ENCODE peak calls at places on chromosomes 3 and 15, in four cellular contexts. R is HepG2, M is GM12878, T is K562. W is an unnamed sample.
A peak's percentile ranks its signal among the peaks of the same experiment; 100 is the strongest.

GRCh38 chr3:165464736-165465135 is 268.6 kb upstream of the SLITRK3 start:
- DNase-seq in T (no peak), M (no peak), R (no peak), W (no peak)

GRCh38 chr3:143786229-143787199 is 61.8 kb downstream of the SLC9A9 start:
- DNase-seq in T (no peak), R (no peak), M (no peak), W (no peak)

GRCh38 chr3:152738656-152739055 is 96.3 kb upstream of the P2RY1 start:
- DNase-seq in R (no peak), T (no peak), M (peak; percentile 60), W (no peak)

GRCh38 chr3:197367081-197367780 is 68.8 kb upstream of the DLG1 start:
- DNase-seq in R (peak; percentile 61), T (no peak), M (no peak), W (peak; percentile 16)

GRCh38 chr3:36394176-36394575 is 13.9 kb downstream of the STAC start:
- DNase-seq in T (no peak), R (no peak), M (no peak), W (no peak)

GRCh38 chr15:65401607-65402240 is 21.0 kb downstream of the IGDCC4 start:
- DNase-seq in R (no peak), T (no peak), M (no peak), W (no peak)

GRCh38 chr3:88148651-88149050 is 1.1 kb upstream of the C3orf38 start:
- DNase-seq in M (no peak), R (no peak), T (no peak), W (no peak)

GRCh38 chr3:158770254-158771017 is 31.4 kb upstream of the MFSD1 start:
- DNase-seq in M (no peak), R (no peak), T (no peak), W (no peak)

GRCh38 chr3:25038907-25039306 is 389.2 kb upstream of the RARB start:
- DNase-seq in R (no peak), M (no peak), T (no peak), W (no peak)

GRCh38 chr3:49411550-49411967 is 217 bp downstream of the RHOA start:
- DNase-seq in M (no peak), T (peak; percentile 75), R (peak; percentile 44), W (peak; percentile 74)

GRCh38 chr3:155185623-155186022 is 105.5 kb downstream of the MME start:
- DNase-seq in T (no peak), M (no peak), R (no peak), W (peak; percentile 48)

GRCh38 chr3:113232367-113232766 is 21.0 kb downstream of the BOC start:
- DNase-seq in T (no peak), R (no peak), M (no peak), W (no peak)

GRCh38 chr15:58771621-58772235 is 626 bp downstream of the MINDY2 start:
- DNase-seq in R (no peak), T (peak; percentile 49), M (no peak), W (peak; percentile 78)

GRCh38 chr3:133445111-133445510 is 45.3 kb downstream of the BFSP2 start:
- DNase-seq in M (no peak), T (no peak), R (no peak), W (no peak)

GRCh38 chr15:40256642-40257235 is 17.9 kb downstream of the PAK6 start:
- DNase-seq in T (no peak), R (no peak), M (no peak), W (no peak)

GRCh38 chr3:104437131-104437750 is 929.5 kb upstream of the ALCAM start:
- DNase-seq in M (no peak), R (no peak), T (no peak), W (peak; percentile 2)

GRCh38 chr3:26623409-26624208 is 1.0 kb downstream of the LRRC3B start:
- DNase-seq in R (no peak), T (no peak), M (no peak), W (peak; percentile 85)
- TF ChIP-seq EZH2 in R (no peak), T (no peak), M (no peak), W (peak; percentile 58)

GRCh38 chr15:68196445-68197169 is 8.5 kb downstream of the CALML4 start:
- DNase-seq in T (no peak), M (no peak), R (no peak), W (no peak)
- TF ChIP-seq CREB1 in T (no peak), M (no peak), R (no peak), W (no peak)

DNA sequence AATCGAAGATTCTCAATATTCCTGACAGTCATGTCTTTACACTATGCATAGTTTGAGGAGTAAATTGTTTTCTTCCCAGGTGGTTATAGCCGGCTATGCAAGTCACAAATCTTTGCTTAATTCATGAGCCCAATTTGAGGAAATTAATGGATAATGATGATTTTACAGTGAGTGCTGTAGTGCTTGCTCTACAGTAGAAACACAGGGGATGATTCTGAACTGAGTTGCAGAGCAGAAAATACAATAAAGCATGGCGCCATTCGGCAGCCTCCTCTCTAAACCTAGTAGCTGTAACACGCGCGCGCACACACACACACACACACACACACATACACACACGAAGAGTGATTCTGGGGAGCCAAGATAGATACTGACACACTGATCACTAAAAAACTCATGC is 181.7 kb upstream of the DPH6 start:
- DNase-seq in R (no peak), M (no peak), T (no peak), W (no peak)
- TF ChIP-seq REST in R (no peak), M (no peak), T (no peak), W (no peak)

GRCh38 chr15:88604381-88604951 is 16.7 kb upstream of the AEN start:
- DNase-seq in M (no peak), R (no peak), T (no peak), W (peak; percentile 63)

GRCh38 chr15:88603885-88604284 is 17.3 kb upstream of the AEN start:
- DNase-seq in M (no peak), R (no peak), T (no peak), W (peak; percentile 47)

GRCh38 chr15:88606437-88606794 is 14.7 kb upstream of the AEN start:
- DNase-seq in R (no peak), M (no peak), T (no peak), W (peak; percentile 71)

GRCh38 chr15:88605507-88606436 is 15.4 kb upstream of the AEN start:
- DNase-seq in M (no peak), T (peak; percentile 74), R (no peak), W (peak; percentile 90)

GRCh38 chr15:88604972-88605506 is 16.1 kb upstream of the AEN start:
- DNase-seq in R (no peak), T (no peak), M (no peak), W (peak; percentile 52)
- TF ChIP-seq EZH2 in R (no peak), T (no peak), M (no peak), W (no peak)

GRCh38 chr3:129257609-129258008 is 8.2 kb downstream of the COPG1 start:
- DNase-seq in M (no peak), T (no peak), R (no peak), W (no peak)
- TF ChIP-seq CREB1 in M (no peak), T (no peak), R (no peak), W (no peak)

W was measured in GM23338.